ENCODE peak calls at places on chromosomes 2 and 18, in seven cellular contexts. N is A172, X is head of caudate nucleus, W is heart left ventricle, G is fibroblast of lung, V is cardiac muscle cell, T is H1. A is an unnamed sample.

GRCh38 chr2:157839162-157839801 is 36.8 kb downstream of the ACVR1 start:
- DNase-seq in N (peak), X (no peak), W (no peak), G (peak), V (peak), T (peak), A (peak)

GRCh38 chr2:30688956-30689401 is 118.3 kb downstream of the CAPN13 start:
- DNase-seq in N (no peak), X (no peak), W (no peak), G (no peak), V (peak), T (no peak), A (no peak)

GRCh38 chr2:96501886-96502810 is 3.0 kb downstream of the NEURL3 start:
- DNase-seq in N (no peak), X (no peak), W (no peak), G (no peak), V (no peak), T (no peak), A (no peak)

GRCh38 chr2:96144481-96145027 is 686 bp downstream of the DUSP2 start:
- DNase-seq in N (no peak), X (no peak), W (no peak), G (peak), V (no peak), T (no peak), A (no peak)

GRCh38 chr18:48875942-48876511 is 74.7 kb downstream of the SMAD7 start:
- DNase-seq in N (no peak), X (no peak), W (peak), G (no peak), V (peak), T (no peak), A (no peak)

GRCh38 chr2:37637985-37638384 is 33.5 kb downstream of the CDC42EP3 start:
- DNase-seq in N (no peak), X (no peak), W (no peak), G (no peak), V (no peak), T (no peak), A (no peak)

GRCh38 chr2:134375935-134376334 is 122.1 kb downstream of the MGAT5 start:
- DNase-seq in N (peak), X (peak), W (no peak), G (peak), V (peak), T (no peak), A (no peak)

GRCh38 chr2:185757356-185757755 is 18.8 kb downstream of the FSIP2 start:
- DNase-seq in N (peak), X (no peak), W (no peak), G (peak), V (no peak), T (no peak), A (no peak)

GRCh38 chr2:191728710-191729597 is 51.0 kb downstream of the NABP1 start:
- DNase-seq in N (no peak), X (no peak), W (no peak), G (peak), V (no peak), T (no peak), A (no peak)

GRCh38 chr2:185785851-185786473 is 47.4 kb downstream of the FSIP2 start:
- DNase-seq in N (no peak), X (no peak), W (no peak), G (no peak), V (no peak), T (no peak), A (no peak)

GRCh38 chr18:47249602-47250001 is 1.9 kb downstream of the SKOR2 start:
- DNase-seq in N (no peak), X (no peak), W (no peak), G (no peak), V (no peak), T (no peak), A (no peak)

GRCh38 chr2:166494140-166494544 is at the start of gene SCN7A:
- DNase-seq in N (peak), X (peak), W (peak), G (peak), V (peak), T (peak), A (no peak)

GRCh38 chr2:130169896-130170295 is 11.5 kb downstream of the SMPD4 start:
- DNase-seq in N (no peak), X (no peak), W (no peak), G (no peak), V (no peak), T (no peak), A (no peak)

GRCh38 chr2:119662297-119662696 is 16.7 kb upstream of the TMEM177 start:
- DNase-seq in N (no peak), X (no peak), W (no peak), G (no peak), V (no peak), T (no peak), A (no peak)

GRCh38 chr2:170354409-170354808 is 176.5 kb downstream of the MYO3B start:
- DNase-seq in N (no peak), X (no peak), W (no peak), G (no peak), V (no peak), T (peak), A (no peak)

GRCh38 chr2:11512431-11512830 is 21.4 kb upstream of the GREB1 start:
- DNase-seq in N (no peak), X (no peak), W (no peak), G (no peak), V (no peak), T (no peak), A (no peak)

GRCh38 chr2:169711751-169712509 is 17.7 kb downstream of the PHOSPHO2 start:
- DNase-seq in N (no peak), X (no peak), W (no peak), G (no peak), V (no peak), T (no peak), A (no peak)

GRCh38 chr2:15126373-15126772 is 434.8 kb downstream of the NBAS start:
- DNase-seq in N (no peak), X (no peak), W (no peak), G (no peak), V (no peak), T (no peak), A (no peak)

GRCh38 chr2:150866431-150866830 is 379.0 kb upstream of the RND3 start:
- DNase-seq in N (no peak), X (no peak), W (no peak), G (peak), V (no peak), T (no peak), A (no peak)

GRCh38 chr18:38847326-38847725 is 1281.7 kb upstream of the CELF4 start:
- DNase-seq in N (no peak), X (no peak), W (no peak), G (no peak), V (no peak), T (no peak), A (no peak)

GRCh38 chr2:197174539-197175094 is 136.0 kb downstream of the ANKRD44 start:
- DNase-seq in N (peak), X (no peak), W (no peak), G (peak), V (no peak), T (no peak), A (no peak)

GRCh38 chr2:224401641-224402342 is at the start of gene FAM124B:
- DNase-seq in N (peak), X (peak), W (peak), G (peak), V (no peak), T (no peak), A (no peak)

A was measured in HTR-8/SVneo.